ENCODE peak calls at places on chromosomes 12 and 14, in ten cellular contexts. One of them, this sample, is unnamed.

GRCh38 chr14:65846469-65846868 is 433.9 kb downstream of the FUT8 start:
- DNase-seq in Panc1: no peak
- DNase-seq in mesenchymal stem cell: no peak
- DNase-seq in cardiac muscle cell: no peak
- DNase-seq in tibial artery: no peak
- DNase-seq in mammary epithelial cell: no peak
- DNase-seq in transverse colon: no peak
- DNase-seq in CD8-positive, alpha-beta T cell: no peak
- DNase-seq in HCT116: no peak
- DNase-seq in mucosa of descending colon: no peak
- DNase-seq in this sample: no peak

GRCh38 chr12:121858662-121859572 is at the start of gene HPD:
- DNase-seq in Panc1: no peak
- DNase-seq in mesenchymal stem cell: peak; percentile 89
- DNase-seq in cardiac muscle cell: peak; percentile 93
- DNase-seq in tibial artery: peak; percentile 95
- DNase-seq in mammary epithelial cell: peak; percentile 62
- DNase-seq in transverse colon: peak; percentile 34
- DNase-seq in CD8-positive, alpha-beta T cell: no peak
- DNase-seq in HCT116: no peak
- DNase-seq in mucosa of descending colon: peak; percentile 38
- DNase-seq in this sample: no peak

GRCh38 chr14:75399819-75400678 is 27.8 kb upstream of the JDP2 start:
- DNase-seq in Panc1: no peak
- DNase-seq in mesenchymal stem cell: no peak
- DNase-seq in cardiac muscle cell: peak; percentile 61
- DNase-seq in tibial artery: peak; percentile 98
- DNase-seq in mammary epithelial cell: peak; percentile 86
- DNase-seq in transverse colon: peak; percentile 94
- DNase-seq in CD8-positive, alpha-beta T cell: no peak
- DNase-seq in HCT116: no peak
- DNase-seq in mucosa of descending colon: peak; percentile 94
- DNase-seq in this sample: peak; percentile 96

GRCh38 chr12:43282106-43282505 is 269.9 kb downstream of the ADAMTS20 start:
- DNase-seq in Panc1: no peak
- DNase-seq in mesenchymal stem cell: peak; percentile 38
- DNase-seq in cardiac muscle cell: peak; percentile 73
- DNase-seq in tibial artery: no peak
- DNase-seq in mammary epithelial cell: no peak
- DNase-seq in transverse colon: no peak
- DNase-seq in CD8-positive, alpha-beta T cell: no peak
- DNase-seq in HCT116: peak; percentile 16
- DNase-seq in mucosa of descending colon: no peak
- DNase-seq in this sample: no peak

GRCh38 chr12:42237052-42237852 is 796 bp downstream of the YAF2 start:
- DNase-seq in Panc1: peak; percentile 30
- DNase-seq in mesenchymal stem cell: peak; percentile 86
- DNase-seq in cardiac muscle cell: peak; percentile 81
- DNase-seq in tibial artery: peak; percentile 82
- DNase-seq in mammary epithelial cell: peak; percentile 73
- DNase-seq in transverse colon: peak; percentile 82
- DNase-seq in CD8-positive, alpha-beta T cell: peak; percentile 64
- DNase-seq in HCT116: peak; percentile 41
- DNase-seq in mucosa of descending colon: peak; percentile 79
- DNase-seq in this sample: no peak

GRCh38 chr12:67742461-67742860 is 93.9 kb downstream of the DYRK2 start:
- DNase-seq in Panc1: no peak
- DNase-seq in mesenchymal stem cell: peak; percentile 84
- DNase-seq in cardiac muscle cell: peak; percentile 13
- DNase-seq in tibial artery: no peak
- DNase-seq in mammary epithelial cell: no peak
- DNase-seq in transverse colon: no peak
- DNase-seq in CD8-positive, alpha-beta T cell: no peak
- DNase-seq in HCT116: no peak
- DNase-seq in mucosa of descending colon: no peak
- DNase-seq in this sample: no peak

GRCh38 chr12:108720757-108721514 is 10.4 kb downstream of the CORO1C start:
- DNase-seq in Panc1: no peak
- DNase-seq in mesenchymal stem cell: peak; percentile 77
- DNase-seq in cardiac muscle cell: no peak
- DNase-seq in tibial artery: no peak
- DNase-seq in mammary epithelial cell: peak; percentile 76
- DNase-seq in transverse colon: no peak
- DNase-seq in CD8-positive, alpha-beta T cell: no peak
- DNase-seq in HCT116: no peak
- DNase-seq in mucosa of descending colon: no peak
- DNase-seq in this sample: no peak

GRCh38 chr14:74148705-74149104 is 63.9 kb downstream of the LIN52 start:
- DNase-seq in Panc1: no peak
- DNase-seq in mesenchymal stem cell: no peak
- DNase-seq in cardiac muscle cell: no peak
- DNase-seq in tibial artery: no peak
- DNase-seq in mammary epithelial cell: no peak
- DNase-seq in transverse colon: no peak
- DNase-seq in CD8-positive, alpha-beta T cell: no peak
- DNase-seq in HCT116: no peak
- DNase-seq in mucosa of descending colon: no peak
- DNase-seq in this sample: no peak

GRCh38 chr12:105721915-105722314 is 391.4 kb downstream of the C12orf75 start:
- DNase-seq in Panc1: no peak
- DNase-seq in mesenchymal stem cell: no peak
- DNase-seq in cardiac muscle cell: no peak
- DNase-seq in tibial artery: no peak
- DNase-seq in mammary epithelial cell: no peak
- DNase-seq in transverse colon: no peak
- DNase-seq in CD8-positive, alpha-beta T cell: no peak
- DNase-seq in HCT116: no peak
- DNase-seq in mucosa of descending colon: no peak
- DNase-seq in this sample: no peak

GRCh38 chr12:47120736-47121135 is 41.0 kb upstream of the AMIGO2 start:
- DNase-seq in Panc1: no peak
- DNase-seq in mesenchymal stem cell: no peak
- DNase-seq in cardiac muscle cell: no peak
- DNase-seq in tibial artery: no peak
- DNase-seq in mammary epithelial cell: no peak
- DNase-seq in transverse colon: no peak
- DNase-seq in CD8-positive, alpha-beta T cell: no peak
- DNase-seq in HCT116: no peak
- DNase-seq in mucosa of descending colon: no peak
- DNase-seq in this sample: no peak

GRCh38 chr12:128025856-128026255 is 241.1 kb upstream of the TMEM132C start:
- DNase-seq in Panc1: no peak
- DNase-seq in mesenchymal stem cell: no peak
- DNase-seq in cardiac muscle cell: no peak
- DNase-seq in tibial artery: no peak
- DNase-seq in mammary epithelial cell: no peak
- DNase-seq in transverse colon: peak; percentile 73
- DNase-seq in CD8-positive, alpha-beta T cell: no peak
- DNase-seq in HCT116: no peak
- DNase-seq in mucosa of descending colon: peak; percentile 64
- DNase-seq in this sample: no peak
- H3K9me3 ChIP-seq in Panc1: no peaks in the 10 kb centered on the region
- H3K9me3 ChIP-seq in mesenchymal stem cell: no peaks in the 10 kb centered on the region
- H3K9me3 ChIP-seq in cardiac muscle cell: no peaks in the 10 kb centered on the region
- H3K9me3 ChIP-seq in tibial artery: no peaks in the 10 kb centered on the region
- H3K9me3 ChIP-seq in mammary epithelial cell: peaks cover 20% of the 10 kb centered on the region
- H3K9me3 ChIP-seq in transverse colon: no peaks in the 10 kb centered on the region
- H3K9me3 ChIP-seq in CD8-positive, alpha-beta T cell: no peaks in the 10 kb centered on the region
- H3K9me3 ChIP-seq in HCT116: peaks cover 6% of the 10 kb centered on the region
- H3K9me3 ChIP-seq in mucosa of descending colon: no peaks in the 10 kb centered on the region
- H3K9me3 ChIP-seq in this sample: no peaks in the 10 kb centered on the region

GRCh38 chr12:133220521-133220920 is 15.2 kb downstream of the ANHX start:
- DNase-seq in Panc1: no peak
- DNase-seq in mesenchymal stem cell: no peak
- DNase-seq in cardiac muscle cell: no peak
- DNase-seq in tibial artery: peak; percentile 28
- DNase-seq in mammary epithelial cell: no peak
- DNase-seq in transverse colon: no peak
- DNase-seq in CD8-positive, alpha-beta T cell: no peak
- DNase-seq in HCT116: no peak
- DNase-seq in mucosa of descending colon: no peak
- DNase-seq in this sample: no peak

GRCh38 chr12:133225527-133225926 is 10.2 kb downstream of the ANHX start:
- DNase-seq in Panc1: no peak
- DNase-seq in mesenchymal stem cell: no peak
- DNase-seq in cardiac muscle cell: no peak
- DNase-seq in tibial artery: peak; percentile 44
- DNase-seq in mammary epithelial cell: no peak
- DNase-seq in transverse colon: no peak
- DNase-seq in CD8-positive, alpha-beta T cell: no peak
- DNase-seq in HCT116: no peak
- DNase-seq in mucosa of descending colon: no peak
- DNase-seq in this sample: no peak

GRCh38 chr12:133221241-133221640 is 14.4 kb downstream of the ANHX start:
- DNase-seq in Panc1: no peak
- DNase-seq in mesenchymal stem cell: no peak
- DNase-seq in cardiac muscle cell: no peak
- DNase-seq in tibial artery: peak; percentile 48
- DNase-seq in mammary epithelial cell: no peak
- DNase-seq in transverse colon: no peak
- DNase-seq in CD8-positive, alpha-beta T cell: no peak
- DNase-seq in HCT116: no peak
- DNase-seq in mucosa of descending colon: no peak
- DNase-seq in this sample: no peak

GRCh38 chr12:133226690-133227089 is 9.0 kb downstream of the ANHX start:
- DNase-seq in Panc1: no peak
- DNase-seq in mesenchymal stem cell: no peak
- DNase-seq in cardiac muscle cell: no peak
- DNase-seq in tibial artery: peak; percentile 61
- DNase-seq in mammary epithelial cell: no peak
- DNase-seq in transverse colon: no peak
- DNase-seq in CD8-positive, alpha-beta T cell: no peak
- DNase-seq in HCT116: no peak
- DNase-seq in mucosa of descending colon: no peak
- DNase-seq in this sample: no peak

DNA sequence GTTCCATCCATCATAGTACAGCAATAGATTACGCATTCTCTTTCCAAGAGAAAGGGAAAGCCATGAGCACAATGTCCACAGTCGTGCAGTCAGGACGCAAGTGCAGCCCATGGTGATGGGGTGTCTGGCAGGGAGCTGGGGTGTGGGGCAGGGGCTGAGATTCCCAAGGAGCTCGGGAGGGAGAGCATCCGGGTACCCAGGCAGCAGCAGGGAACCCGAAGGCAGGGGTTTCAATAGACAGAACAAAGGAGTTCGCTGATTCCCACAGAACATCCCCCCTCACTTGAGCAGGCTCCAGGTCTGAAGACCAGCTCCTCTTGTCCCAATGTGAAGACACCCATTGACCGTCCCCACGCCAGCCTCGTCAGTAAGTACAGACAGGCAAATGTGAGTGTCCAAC is 13.5 kb downstream of the ANHX start:
- DNase-seq in Panc1: no peak
- DNase-seq in mesenchymal stem cell: no peak
- DNase-seq in cardiac muscle cell: no peak
- DNase-seq in tibial artery: peak; percentile 32
- DNase-seq in mammary epithelial cell: no peak
- DNase-seq in transverse colon: no peak
- DNase-seq in CD8-positive, alpha-beta T cell: no peak
- DNase-seq in HCT116: no peak
- DNase-seq in mucosa of descending colon: no peak
- DNase-seq in this sample: no peak
- H3K9me3 ChIP-seq in Panc1: peaks cover 2% of the 10 kb centered on the region
- H3K9me3 ChIP-seq in mesenchymal stem cell: peaks cover 68% of the 10 kb centered on the region
- H3K9me3 ChIP-seq in cardiac muscle cell: no peaks in the 10 kb centered on the region
- H3K9me3 ChIP-seq in tibial artery: peaks cover 50% of the 10 kb centered on the region
- H3K9me3 ChIP-seq in mammary epithelial cell: peaks cover 62% of the 10 kb centered on the region
- H3K9me3 ChIP-seq in transverse colon: peaks cover 29% of the 10 kb centered on the region
- H3K9me3 ChIP-seq in CD8-positive, alpha-beta T cell: peaks cover 4% of the 10 kb centered on the region
- H3K9me3 ChIP-seq in HCT116: peaks cover 3% of the 10 kb centered on the region
- H3K9me3 ChIP-seq in mucosa of descending colon: peaks cover 77% of the 10 kb centered on the region
- H3K9me3 ChIP-seq in this sample: peaks cover 12% of the 10 kb centered on the region

DNA sequence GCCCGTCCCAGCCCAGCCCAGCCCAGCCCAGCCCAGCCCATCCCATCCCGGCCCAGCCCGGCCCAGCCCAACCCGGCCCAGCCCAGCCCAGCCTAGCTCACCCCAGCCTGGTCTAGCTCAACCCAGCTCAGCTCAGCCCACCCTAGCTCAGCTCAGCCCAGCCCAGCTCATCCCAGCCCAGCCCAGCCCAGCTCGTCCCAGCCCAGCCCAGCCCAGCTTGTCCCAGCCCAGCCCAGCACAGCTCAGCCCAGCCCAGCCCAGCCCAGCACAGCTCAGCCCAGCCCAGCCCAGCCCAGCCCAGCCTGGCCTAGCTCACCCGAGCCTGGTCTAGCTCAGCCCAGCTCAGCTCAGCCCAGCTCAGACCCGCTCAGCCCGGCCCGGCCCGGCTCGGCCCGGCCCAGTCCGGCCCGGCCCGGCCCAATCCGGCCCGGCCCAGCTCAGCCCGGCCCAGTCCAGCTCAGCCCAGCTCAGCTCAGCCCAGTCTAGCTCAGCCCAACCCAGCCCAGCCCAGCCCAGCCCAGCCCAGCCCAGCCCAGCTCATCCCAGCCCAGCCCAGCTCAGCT is 184.8 kb downstream of the TMEM121 start:
- DNase-seq in Panc1: no peak
- DNase-seq in mesenchymal stem cell: no peak
- DNase-seq in cardiac muscle cell: no peak
- DNase-seq in tibial artery: no peak
- DNase-seq in mammary epithelial cell: no peak
- DNase-seq in transverse colon: no peak
- DNase-seq in CD8-positive, alpha-beta T cell: no peak
- DNase-seq in HCT116: no peak
- DNase-seq in mucosa of descending colon: no peak
- DNase-seq in this sample: peak; percentile 61
- H3K9me3 ChIP-seq in Panc1: no peaks in the 10 kb centered on the region
- H3K9me3 ChIP-seq in mesenchymal stem cell: no peaks in the 10 kb centered on the region
- H3K9me3 ChIP-seq in cardiac muscle cell: no peaks in the 10 kb centered on the region
- H3K9me3 ChIP-seq in tibial artery: no peaks in the 10 kb centered on the region
- H3K9me3 ChIP-seq in mammary epithelial cell: peaks cover 19% of the 10 kb centered on the region
- H3K9me3 ChIP-seq in transverse colon: no peaks in the 10 kb centered on the region
- H3K9me3 ChIP-seq in CD8-positive, alpha-beta T cell: no peaks in the 10 kb centered on the region
- H3K9me3 ChIP-seq in HCT116: no peaks in the 10 kb centered on the region
- H3K9me3 ChIP-seq in mucosa of descending colon: no peaks in the 10 kb centered on the region
- H3K9me3 ChIP-seq in this sample: no peaks in the 10 kb centered on the region

DNA sequence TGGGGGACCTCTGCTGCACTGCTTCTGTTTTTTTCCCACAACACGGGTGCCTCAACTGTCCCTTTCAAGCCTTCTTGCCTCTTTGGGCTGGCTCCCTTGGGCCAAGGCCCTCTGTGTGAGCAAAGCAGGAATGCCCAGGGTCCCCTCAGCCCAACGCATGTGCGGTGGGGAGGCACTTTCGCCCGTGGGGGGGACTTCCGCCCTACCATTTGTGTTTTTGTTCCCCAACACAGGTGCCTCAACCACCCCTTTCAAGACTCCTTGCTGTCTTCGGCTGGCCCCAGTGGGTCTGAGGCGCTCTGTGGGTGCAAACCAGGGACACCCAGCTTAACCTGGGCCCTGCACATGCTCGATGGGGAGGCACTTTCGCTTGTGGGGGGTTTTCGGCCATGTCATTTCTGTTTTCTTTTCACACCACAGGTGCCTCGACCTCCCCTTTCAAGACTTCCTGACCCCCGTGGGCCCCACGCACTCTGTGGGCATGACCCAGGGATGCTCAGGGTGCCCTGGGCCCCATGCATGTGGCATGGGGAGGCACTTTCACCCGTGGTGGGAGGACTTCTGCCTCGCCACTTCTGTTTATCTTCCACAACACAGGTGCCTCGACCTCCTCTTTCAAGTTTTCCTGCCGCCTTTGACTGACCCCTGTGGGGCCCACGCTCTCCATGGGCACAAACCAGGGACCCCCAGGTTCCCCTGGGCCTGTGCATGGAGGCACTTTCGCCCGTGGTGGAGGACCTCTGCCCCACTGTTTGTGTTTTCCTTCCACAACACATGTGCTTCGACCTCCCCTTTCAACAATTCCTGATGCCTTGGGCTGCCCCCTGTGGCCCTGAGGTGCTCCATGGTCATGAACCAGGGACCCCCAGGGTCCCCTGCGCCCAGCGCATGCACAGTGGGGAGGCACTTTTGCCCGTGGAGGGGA is 365.7 kb downstream of the ALG10 start:
- DNase-seq in Panc1: no peak
- DNase-seq in mesenchymal stem cell: no peak
- DNase-seq in cardiac muscle cell: no peak
- DNase-seq in tibial artery: no peak
- DNase-seq in mammary epithelial cell: no peak
- DNase-seq in transverse colon: no peak
- DNase-seq in CD8-positive, alpha-beta T cell: no peak
- DNase-seq in HCT116: no peak
- DNase-seq in mucosa of descending colon: no peak
- DNase-seq in this sample: no peak
- H3K9me3 ChIP-seq in Panc1: no peaks in the 10 kb centered on the region
- H3K9me3 ChIP-seq in mesenchymal stem cell: no peaks in the 10 kb centered on the region
- H3K9me3 ChIP-seq in cardiac muscle cell: no peaks in the 10 kb centered on the region
- H3K9me3 ChIP-seq in tibial artery: peaks cover 82% of the 10 kb centered on the region
- H3K9me3 ChIP-seq in mammary epithelial cell: peaks cover 73% of the 10 kb centered on the region
- H3K9me3 ChIP-seq in transverse colon: peaks cover 11% of the 10 kb centered on the region
- H3K9me3 ChIP-seq in CD8-positive, alpha-beta T cell: no peaks in the 10 kb centered on the region
- H3K9me3 ChIP-seq in HCT116: no peaks in the 10 kb centered on the region
- H3K9me3 ChIP-seq in mucosa of descending colon: peaks cover 99% of the 10 kb centered on the region
- H3K9me3 ChIP-seq in this sample: peaks cover 6% of the 10 kb centered on the region